ENCODE peak calls at places on chromosomes 2 and 18, in ten cellular contexts. One of them, this sample, is unnamed.

GRCh38 chr2:223051580-223052375 is at the start of gene KCNE4:
- DNase-seq in breast epithelium: no peak
- DNase-seq in astrocyte: peak; percentile 46
- DNase-seq in CD4-positive, alpha-beta T cell: no peak
- DNase-seq in endothelial cell: no peak
- DNase-seq in cardiac muscle cell: peak; percentile 74
- DNase-seq in GM13977: no peak
- DNase-seq in endodermal cell: peak; percentile 62
- DNase-seq in AG04449: no peak
- DNase-seq in cardiac fibroblast: peak; percentile 78
- DNase-seq in this sample: no peak

GRCh38 chr18:71665131-71665530 is 879.0 kb downstream of the CBLN2 start:
- DNase-seq in cardiac fibroblast: peak; percentile 36
- DNase-seq in breast epithelium: no peak
- DNase-seq in astrocyte: peak; percentile 67
- DNase-seq in GM13977: no peak
- DNase-seq in cardiac muscle cell: no peak
- DNase-seq in CD4-positive, alpha-beta T cell: no peak
- DNase-seq in endodermal cell: no peak
- DNase-seq in AG04449: no peak
- DNase-seq in endothelial cell: no peak
- DNase-seq in this sample: no peak

GRCh38 chr2:37000273-37000780 is 34.0 kb upstream of the STRN start:
- DNase-seq in astrocyte: peak; percentile 22
- DNase-seq in AG04449: no peak
- DNase-seq in GM13977: no peak
- DNase-seq in cardiac fibroblast: peak; percentile 14
- DNase-seq in cardiac muscle cell: peak; percentile 2
- DNase-seq in endodermal cell: no peak
- DNase-seq in CD4-positive, alpha-beta T cell: no peak
- DNase-seq in breast epithelium: no peak
- DNase-seq in endothelial cell: no peak
- DNase-seq in this sample: no peak

GRCh38 chr2:68328901-68329300 is 9.2 kb upstream of the CNRIP1 start:
- DNase-seq in endodermal cell: no peak
- DNase-seq in endothelial cell: no peak
- DNase-seq in GM13977: no peak
- DNase-seq in cardiac muscle cell: no peak
- DNase-seq in astrocyte: no peak
- DNase-seq in cardiac fibroblast: no peak
- DNase-seq in AG04449: no peak
- DNase-seq in CD4-positive, alpha-beta T cell: no peak
- DNase-seq in breast epithelium: no peak
- DNase-seq in this sample: no peak

GRCh38 chr18:58076052-58076451 is 32.0 kb downstream of the NEDD4L start:
- DNase-seq in GM13977: no peak
- DNase-seq in astrocyte: peak; percentile 46
- DNase-seq in cardiac muscle cell: peak; percentile 6
- DNase-seq in cardiac fibroblast: peak; percentile 13
- DNase-seq in CD4-positive, alpha-beta T cell: no peak
- DNase-seq in AG04449: no peak
- DNase-seq in endodermal cell: no peak
- DNase-seq in breast epithelium: no peak
- DNase-seq in endothelial cell: no peak
- DNase-seq in this sample: no peak

GRCh38 chr2:236781933-236782788 is 212.5 kb downstream of the ACKR3 start:
- DNase-seq in endodermal cell: no peak
- DNase-seq in breast epithelium: no peak
- DNase-seq in GM13977: no peak
- DNase-seq in CD4-positive, alpha-beta T cell: no peak
- DNase-seq in cardiac fibroblast: no peak
- DNase-seq in astrocyte: no peak
- DNase-seq in cardiac muscle cell: no peak
- DNase-seq in AG04449: no peak
- DNase-seq in endothelial cell: no peak
- DNase-seq in this sample: no peak

GRCh38 chr2:70643715-70644114 is 90.1 kb upstream of the TGFA start:
- DNase-seq in breast epithelium: no peak
- DNase-seq in endodermal cell: peak; percentile 85
- DNase-seq in CD4-positive, alpha-beta T cell: no peak
- DNase-seq in cardiac fibroblast: peak; percentile 13
- DNase-seq in GM13977: no peak
- DNase-seq in endothelial cell: peak; percentile 25
- DNase-seq in astrocyte: no peak
- DNase-seq in cardiac muscle cell: peak; percentile 14
- DNase-seq in AG04449: no peak
- DNase-seq in this sample: no peak

GRCh38 chr18:45413180-45413836 is 202.0 kb upstream of the SLC14A2 start:
- DNase-seq in CD4-positive, alpha-beta T cell: no peak
- DNase-seq in cardiac fibroblast: no peak
- DNase-seq in GM13977: no peak
- DNase-seq in cardiac muscle cell: peak; percentile 19
- DNase-seq in endodermal cell: no peak
- DNase-seq in AG04449: no peak
- DNase-seq in endothelial cell: no peak
- DNase-seq in breast epithelium: no peak
- DNase-seq in astrocyte: no peak
- DNase-seq in this sample: no peak

GRCh38 chr18:77131100-77131651 is 1.4 kb downstream of the MBP start:
- DNase-seq in GM13977: no peak
- DNase-seq in endothelial cell: no peak
- DNase-seq in cardiac muscle cell: peak; percentile 56
- DNase-seq in cardiac fibroblast: no peak
- DNase-seq in astrocyte: no peak
- DNase-seq in AG04449: no peak
- DNase-seq in CD4-positive, alpha-beta T cell: peak; percentile 26
- DNase-seq in endodermal cell: no peak
- DNase-seq in breast epithelium: no peak
- DNase-seq in this sample: no peak

GRCh38 chr2:96764253-96764637 is 3.5 kb downstream of the CNNM4 start:
- DNase-seq in CD4-positive, alpha-beta T cell: no peak
- DNase-seq in GM13977: no peak
- DNase-seq in cardiac fibroblast: no peak
- DNase-seq in cardiac muscle cell: no peak
- DNase-seq in AG04449: no peak
- DNase-seq in endodermal cell: peak; percentile 70
- DNase-seq in breast epithelium: no peak
- DNase-seq in endothelial cell: no peak
- DNase-seq in astrocyte: no peak
- DNase-seq in this sample: peak; percentile 20

GRCh38 chr2:191899442-191899841 is 52.6 kb upstream of the CAVIN2 start:
- DNase-seq in AG04449: peak; percentile 47
- DNase-seq in cardiac fibroblast: peak; percentile 94
- DNase-seq in breast epithelium: no peak
- DNase-seq in CD4-positive, alpha-beta T cell: no peak
- DNase-seq in endothelial cell: no peak
- DNase-seq in cardiac muscle cell: peak; percentile 79
- DNase-seq in endodermal cell: no peak
- DNase-seq in GM13977: no peak
- DNase-seq in astrocyte: peak; percentile 90
- DNase-seq in this sample: no peak

GRCh38 chr2:122261923-122262322 is 506.5 kb downstream of the TSN start:
- DNase-seq in cardiac fibroblast: no peak
- DNase-seq in GM13977: no peak
- DNase-seq in astrocyte: no peak
- DNase-seq in AG04449: no peak
- DNase-seq in endothelial cell: no peak
- DNase-seq in CD4-positive, alpha-beta T cell: no peak
- DNase-seq in endodermal cell: no peak
- DNase-seq in cardiac muscle cell: no peak
- DNase-seq in breast epithelium: no peak
- DNase-seq in this sample: no peak

GRCh38 chr2:28545590-28546195 is 49.8 kb downstream of the PLB1 start:
- DNase-seq in cardiac fibroblast: no peak
- DNase-seq in GM13977: no peak
- DNase-seq in cardiac muscle cell: no peak
- DNase-seq in breast epithelium: no peak
- DNase-seq in astrocyte: no peak
- DNase-seq in endodermal cell: no peak
- DNase-seq in endothelial cell: no peak
- DNase-seq in AG04449: no peak
- DNase-seq in CD4-positive, alpha-beta T cell: no peak
- DNase-seq in this sample: no peak

GRCh38 chr18:31983976-31984375 is 34.6 kb upstream of the RNF125 start:
- DNase-seq in CD4-positive, alpha-beta T cell: no peak
- DNase-seq in GM13977: no peak
- DNase-seq in breast epithelium: no peak
- DNase-seq in cardiac muscle cell: no peak
- DNase-seq in endodermal cell: no peak
- DNase-seq in endothelial cell: no peak
- DNase-seq in astrocyte: no peak
- DNase-seq in cardiac fibroblast: no peak
- DNase-seq in AG04449: no peak
- DNase-seq in this sample: no peak

GRCh38 chr2:111058264-111058663 is 62.5 kb upstream of the BCL2L11 start:
- DNase-seq in breast epithelium: no peak
- DNase-seq in cardiac muscle cell: no peak
- DNase-seq in CD4-positive, alpha-beta T cell: no peak
- DNase-seq in cardiac fibroblast: no peak
- DNase-seq in AG04449: no peak
- DNase-seq in endodermal cell: no peak
- DNase-seq in endothelial cell: no peak
- DNase-seq in GM13977: no peak
- DNase-seq in astrocyte: no peak
- DNase-seq in this sample: no peak

GRCh38 chr2:240579771-240580614 is 6.5 kb upstream of the CAPN10 start:
- DNase-seq in breast epithelium: no peak
- DNase-seq in astrocyte: peak; percentile 77
- DNase-seq in AG04449: no peak
- DNase-seq in cardiac fibroblast: peak; percentile 94
- DNase-seq in CD4-positive, alpha-beta T cell: peak; percentile 71
- DNase-seq in cardiac muscle cell: peak; percentile 94
- DNase-seq in endodermal cell: peak; percentile 87
- DNase-seq in GM13977: peak; percentile 45
- DNase-seq in endothelial cell: no peak
- DNase-seq in this sample: peak; percentile 38
- TF ChIP-seq CTCF in breast epithelium: no peak
- TF ChIP-seq CTCF in astrocyte: no peak
- TF ChIP-seq CTCF in AG04449: no peak
- TF ChIP-seq CTCF in cardiac fibroblast: no peak
- TF ChIP-seq CTCF in CD4-positive, alpha-beta T cell: peak; percentile 66
- TF ChIP-seq CTCF in cardiac muscle cell: peak; percentile 1
- TF ChIP-seq CTCF in endodermal cell: peak; percentile 75
- TF ChIP-seq CTCF in GM13977: peak; percentile 40
- TF ChIP-seq CTCF in endothelial cell: no peak
- TF ChIP-seq CTCF in this sample: no peak

DNA sequence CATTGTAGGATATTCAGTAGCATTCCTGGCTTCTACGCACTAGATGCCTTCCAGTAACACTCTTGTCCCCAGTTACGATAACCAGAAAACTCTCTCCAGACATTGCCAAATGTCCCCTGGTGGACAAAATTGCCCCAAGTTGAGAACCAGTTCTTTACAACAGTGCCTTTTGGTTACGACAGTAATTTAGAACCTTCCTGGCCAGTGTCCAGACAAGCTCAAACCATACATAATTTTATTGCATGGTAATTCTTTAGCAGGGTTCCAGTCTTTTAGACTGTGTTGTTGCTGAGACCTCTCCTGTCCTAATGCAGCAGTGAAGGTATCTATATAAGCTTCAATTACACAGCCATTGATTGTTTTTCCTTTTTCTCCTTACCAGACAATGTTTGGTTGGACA is 20.2 kb downstream of the RNMT start:
- DNase-seq in endodermal cell: no peak
- DNase-seq in GM13977: no peak
- DNase-seq in astrocyte: no peak
- DNase-seq in AG04449: no peak
- DNase-seq in cardiac fibroblast: no peak
- DNase-seq in CD4-positive, alpha-beta T cell: no peak
- DNase-seq in breast epithelium: no peak
- DNase-seq in cardiac muscle cell: no peak
- DNase-seq in endothelial cell: no peak
- DNase-seq in this sample: no peak
- TF ChIP-seq CTCF in endodermal cell: peak; percentile 33
- TF ChIP-seq CTCF in GM13977: no peak
- TF ChIP-seq CTCF in astrocyte: no peak
- TF ChIP-seq CTCF in AG04449: no peak
- TF ChIP-seq CTCF in cardiac fibroblast: no peak
- TF ChIP-seq CTCF in CD4-positive, alpha-beta T cell: no peak
- TF ChIP-seq CTCF in breast epithelium: no peak
- TF ChIP-seq CTCF in cardiac muscle cell: no peak
- TF ChIP-seq CTCF in endothelial cell: no peak
- TF ChIP-seq CTCF in this sample: no peak

GRCh38 chr2:229970406-229970805 is 48.1 kb downstream of the FBXO36 start:
- DNase-seq in breast epithelium: no peak
- DNase-seq in AG04449: no peak
- DNase-seq in astrocyte: no peak
- DNase-seq in CD4-positive, alpha-beta T cell: no peak
- DNase-seq in endodermal cell: no peak
- DNase-seq in cardiac muscle cell: no peak
- DNase-seq in endothelial cell: no peak
- DNase-seq in cardiac fibroblast: no peak
- DNase-seq in GM13977: no peak
- DNase-seq in this sample: no peak

GRCh38 chr2:229971298-229971790 is 49.0 kb downstream of the FBXO36 start:
- DNase-seq in CD4-positive, alpha-beta T cell: no peak
- DNase-seq in endodermal cell: no peak
- DNase-seq in GM13977: no peak
- DNase-seq in breast epithelium: no peak
- DNase-seq in endothelial cell: no peak
- DNase-seq in AG04449: no peak
- DNase-seq in cardiac muscle cell: no peak
- DNase-seq in cardiac fibroblast: no peak
- DNase-seq in astrocyte: no peak
- DNase-seq in this sample: no peak

DNA sequence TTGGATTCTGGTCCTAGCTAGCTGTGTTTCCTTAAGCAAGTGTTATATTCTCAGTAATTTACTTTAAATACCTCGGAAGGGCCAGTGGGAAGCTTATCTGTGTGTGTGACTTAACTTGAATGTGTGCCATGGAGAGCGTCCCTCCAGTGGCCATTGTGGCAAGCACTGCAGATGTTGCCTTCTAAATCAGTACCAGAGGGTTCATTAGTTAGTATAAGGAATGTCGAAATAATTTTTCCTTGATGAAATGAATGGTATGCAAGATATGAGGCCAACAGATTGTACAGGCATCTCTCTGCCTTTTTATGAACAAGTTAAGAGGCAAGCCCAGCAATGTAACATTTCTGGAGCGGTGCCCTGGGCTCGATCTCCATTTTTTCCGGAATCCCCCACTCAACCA is 52.0 kb downstream of the FBXO36 start:
- DNase-seq in endodermal cell: peak; percentile 57
- DNase-seq in CD4-positive, alpha-beta T cell: no peak
- DNase-seq in AG04449: peak; percentile 83
- DNase-seq in breast epithelium: no peak
- DNase-seq in endothelial cell: no peak
- DNase-seq in cardiac muscle cell: peak; percentile 96
- DNase-seq in cardiac fibroblast: peak; percentile 67
- DNase-seq in astrocyte: peak; percentile 75
- DNase-seq in GM13977: no peak
- DNase-seq in this sample: no peak
- TF ChIP-seq CTCF in endodermal cell: peak; percentile 68
- TF ChIP-seq CTCF in CD4-positive, alpha-beta T cell: no peak
- TF ChIP-seq CTCF in AG04449: peak; percentile 37
- TF ChIP-seq CTCF in breast epithelium: no peak
- TF ChIP-seq CTCF in endothelial cell: no peak
- TF ChIP-seq CTCF in cardiac muscle cell: peak; percentile 38
- TF ChIP-seq CTCF in cardiac fibroblast: peak; percentile 31
- TF ChIP-seq CTCF in astrocyte: peak; percentile 30
- TF ChIP-seq CTCF in GM13977: no peak
- TF ChIP-seq CTCF in this sample: no peak

GRCh38 chr18:23502516-23503037 is 734 bp upstream of the RMC1 start:
- DNase-seq in cardiac muscle cell: no peak
- DNase-seq in GM13977: no peak
- DNase-seq in astrocyte: no peak
- DNase-seq in endodermal cell: no peak
- DNase-seq in CD4-positive, alpha-beta T cell: no peak
- DNase-seq in cardiac fibroblast: no peak
- DNase-seq in AG04449: no peak
- DNase-seq in breast epithelium: no peak
- DNase-seq in endothelial cell: no peak
- DNase-seq in this sample: no peak
- TF ChIP-seq CTCF in cardiac muscle cell: no peak
- TF ChIP-seq CTCF in GM13977: no peak
- TF ChIP-seq CTCF in astrocyte: no peak
- TF ChIP-seq CTCF in endodermal cell: no peak
- TF ChIP-seq CTCF in CD4-positive, alpha-beta T cell: no peak
- TF ChIP-seq CTCF in cardiac fibroblast: no peak
- TF ChIP-seq CTCF in AG04449: no peak
- TF ChIP-seq CTCF in breast epithelium: no peak
- TF ChIP-seq CTCF in endothelial cell: no peak
- TF ChIP-seq CTCF in this sample: no peak

This sample was measured in activated B cell treated with CpG ODN at 0.5 μM for 24 hours.